ENCODE peak calls at places on chromosomes 16 and 17, in four cellular contexts. E is mucosa of descending colon; R is astrocyte of the spinal cord; A is activated T-cell treated with anti-CD3 and anti-CD28 coated beads, Interleukin-2, amount 50 U/mL, for 24 hours. T is an unnamed sample.

GRCh38 chr17:79664925-79665738 is 54.3 kb upstream of the RBFOX3 start:
- DNase-seq in E (peak), A (no peak), R (no peak), T (no peak)

GRCh38 chr16:78444-79145 is 570 bp downstream of the MPG start:
- DNase-seq in A (no peak), E (peak), R (peak), T (no peak)

GRCh38 chr17:43732961-43733360 is 25.6 kb downstream of the SOST start:
- DNase-seq in R (peak), A (no peak), E (no peak), T (no peak)

GRCh38 chr16:11140867-11141266 is 115.1 kb downstream of the SOCS1 start:
- DNase-seq in A (no peak), R (no peak), E (no peak), T (no peak)

GRCh38 chr17:14575349-14575966 is 274.6 kb downstream of the HS3ST3B1 start:
- DNase-seq in A (no peak), E (no peak), R (peak), T (no peak)

GRCh38 chr17:75059369-75060345 is 12.6 kb downstream of the KCTD2 start:
- DNase-seq in R (peak), E (no peak), A (no peak), T (peak)

GRCh38 chr17:83105512-83105911 is 26.1 kb downstream of the METRNL start:
- DNase-seq in R (no peak), E (peak), A (no peak), T (no peak)

GRCh38 chr16:82704369-82704768 is 77.6 kb downstream of the CDH13 start:
- DNase-seq in R (no peak), E (no peak), A (no peak), T (no peak)

GRCh38 chr17:67079481-67079880 is 35.1 kb downstream of the CACNG1 start:
- DNase-seq in A (no peak), R (no peak), E (no peak), T (no peak)

GRCh38 chr16:84085774-84086173 is 31.0 kb downstream of the MBTPS1 start:
- DNase-seq in A (no peak), E (no peak), R (no peak), T (no peak)

GRCh38 chr16:85139888-85140339 is 27.6 kb upstream of the CIBAR2 start:
- DNase-seq in R (no peak), E (no peak), A (no peak), T (no peak)